ENCODE peak calls at places on chromosome 17, in ten cellular contexts. One of them, this sample, is unnamed.

GRCh38 chr17:57243171-57243622 is 13.1 kb upstream of the MSI2 start:
- DNase-seq in B cell: peak
- DNase-seq in stimulated activated CD8-positive, alpha-beta memory T cell treated with anti-CD3 and anti-CD28 coated beads, Interleukin-4, amount 100 ng/mL, for 4 hours: peak
- DNase-seq in A549: peak
- DNase-seq in stimulated activated CD4-positive, alpha-beta T cell treated with anti-CD3 and anti-CD28 coated beads, Interleukin-1b, Interleukin-23, amount 100 ng/mL, for 48 hours: peak
- DNase-seq in fibroblast of lung: peak
- DNase-seq in NCI-H345: peak
- DNase-seq in NCI-H510A treated with DMSO at 0.1 percent for 48 hours: peak
- DNase-seq in adipocyte: peak
- DNase-seq in WERI-Rb-1: peak
- DNase-seq in this sample: peak

GRCh38 chr17:18182190-18182977 is 1.2 kb upstream of the ALKBH5 start:
- DNase-seq in B cell: no peak
- DNase-seq in stimulated activated CD8-positive, alpha-beta memory T cell treated with anti-CD3 and anti-CD28 coated beads, Interleukin-4, amount 100 ng/mL, for 4 hours: no peak
- DNase-seq in A549: no peak
- DNase-seq in stimulated activated CD4-positive, alpha-beta T cell treated with anti-CD3 and anti-CD28 coated beads, Interleukin-1b, Interleukin-23, amount 100 ng/mL, for 48 hours: no peak
- DNase-seq in fibroblast of lung: no peak
- DNase-seq in NCI-H345: no peak
- DNase-seq in NCI-H510A treated with DMSO at 0.1 percent for 48 hours: no peak
- DNase-seq in adipocyte: peak
- DNase-seq in WERI-Rb-1: no peak
- DNase-seq in this sample: no peak

GRCh38 chr17:13415877-13416416 is 185.8 kb downstream of the HS3ST3A1 start:
- DNase-seq in B cell: no peak
- DNase-seq in stimulated activated CD8-positive, alpha-beta memory T cell treated with anti-CD3 and anti-CD28 coated beads, Interleukin-4, amount 100 ng/mL, for 4 hours: no peak
- DNase-seq in A549: no peak
- DNase-seq in stimulated activated CD4-positive, alpha-beta T cell treated with anti-CD3 and anti-CD28 coated beads, Interleukin-1b, Interleukin-23, amount 100 ng/mL, for 48 hours: no peak
- DNase-seq in fibroblast of lung: peak
- DNase-seq in NCI-H345: no peak
- DNase-seq in NCI-H510A treated with DMSO at 0.1 percent for 48 hours: no peak
- DNase-seq in adipocyte: peak
- DNase-seq in WERI-Rb-1: no peak
- DNase-seq in this sample: peak

GRCh38 chr17:2047590-2047989 is 5.8 kb downstream of the OVCA2 start:
- DNase-seq in B cell: no peak
- DNase-seq in stimulated activated CD8-positive, alpha-beta memory T cell treated with anti-CD3 and anti-CD28 coated beads, Interleukin-4, amount 100 ng/mL, for 4 hours: no peak
- DNase-seq in A549: no peak
- DNase-seq in stimulated activated CD4-positive, alpha-beta T cell treated with anti-CD3 and anti-CD28 coated beads, Interleukin-1b, Interleukin-23, amount 100 ng/mL, for 48 hours: no peak
- DNase-seq in fibroblast of lung: no peak
- DNase-seq in NCI-H345: no peak
- DNase-seq in NCI-H510A treated with DMSO at 0.1 percent for 48 hours: no peak
- DNase-seq in adipocyte: no peak
- DNase-seq in WERI-Rb-1: no peak
- DNase-seq in this sample: no peak

GRCh38 chr17:61410555-61411089 is 11.0 kb downstream of the TBX2 start:
- DNase-seq in B cell: peak
- DNase-seq in stimulated activated CD8-positive, alpha-beta memory T cell treated with anti-CD3 and anti-CD28 coated beads, Interleukin-4, amount 100 ng/mL, for 4 hours: peak
- DNase-seq in A549: no peak
- DNase-seq in stimulated activated CD4-positive, alpha-beta T cell treated with anti-CD3 and anti-CD28 coated beads, Interleukin-1b, Interleukin-23, amount 100 ng/mL, for 48 hours: peak
- DNase-seq in fibroblast of lung: peak
- DNase-seq in NCI-H345: no peak
- DNase-seq in NCI-H510A treated with DMSO at 0.1 percent for 48 hours: peak
- DNase-seq in adipocyte: peak
- DNase-seq in WERI-Rb-1: peak
- DNase-seq in this sample: no peak

GRCh38 chr17:35627417-35627816 is 40.3 kb downstream of the AP2B1 start:
- DNase-seq in B cell: no peak
- DNase-seq in stimulated activated CD8-positive, alpha-beta memory T cell treated with anti-CD3 and anti-CD28 coated beads, Interleukin-4, amount 100 ng/mL, for 4 hours: no peak
- DNase-seq in A549: no peak
- DNase-seq in stimulated activated CD4-positive, alpha-beta T cell treated with anti-CD3 and anti-CD28 coated beads, Interleukin-1b, Interleukin-23, amount 100 ng/mL, for 48 hours: no peak
- DNase-seq in fibroblast of lung: no peak
- DNase-seq in NCI-H345: no peak
- DNase-seq in NCI-H510A treated with DMSO at 0.1 percent for 48 hours: no peak
- DNase-seq in adipocyte: no peak
- DNase-seq in WERI-Rb-1: no peak
- DNase-seq in this sample: no peak

GRCh38 chr17:46121165-46121764 is 72.0 kb downstream of the KANSL1 start:
- DNase-seq in B cell: peak
- DNase-seq in stimulated activated CD8-positive, alpha-beta memory T cell treated with anti-CD3 and anti-CD28 coated beads, Interleukin-4, amount 100 ng/mL, for 4 hours: no peak
- DNase-seq in A549: no peak
- DNase-seq in stimulated activated CD4-positive, alpha-beta T cell treated with anti-CD3 and anti-CD28 coated beads, Interleukin-1b, Interleukin-23, amount 100 ng/mL, for 48 hours: no peak
- DNase-seq in fibroblast of lung: no peak
- DNase-seq in NCI-H345: no peak
- DNase-seq in NCI-H510A treated with DMSO at 0.1 percent for 48 hours: no peak
- DNase-seq in adipocyte: no peak
- DNase-seq in WERI-Rb-1: no peak
- DNase-seq in this sample: no peak

GRCh38 chr17:7988750-7989178 is 13.7 kb upstream of the GUCY2D start:
- DNase-seq in B cell: no peak
- DNase-seq in stimulated activated CD8-positive, alpha-beta memory T cell treated with anti-CD3 and anti-CD28 coated beads, Interleukin-4, amount 100 ng/mL, for 4 hours: no peak
- DNase-seq in A549: peak
- DNase-seq in stimulated activated CD4-positive, alpha-beta T cell treated with anti-CD3 and anti-CD28 coated beads, Interleukin-1b, Interleukin-23, amount 100 ng/mL, for 48 hours: peak
- DNase-seq in fibroblast of lung: peak
- DNase-seq in NCI-H345: peak
- DNase-seq in NCI-H510A treated with DMSO at 0.1 percent for 48 hours: peak
- DNase-seq in adipocyte: peak
- DNase-seq in WERI-Rb-1: peak
- DNase-seq in this sample: peak

GRCh38 chr17:45752246-45752645 is 31.9 kb upstream of the CRHR1 start:
- DNase-seq in B cell: no peak
- DNase-seq in stimulated activated CD8-positive, alpha-beta memory T cell treated with anti-CD3 and anti-CD28 coated beads, Interleukin-4, amount 100 ng/mL, for 4 hours: no peak
- DNase-seq in A549: no peak
- DNase-seq in stimulated activated CD4-positive, alpha-beta T cell treated with anti-CD3 and anti-CD28 coated beads, Interleukin-1b, Interleukin-23, amount 100 ng/mL, for 48 hours: no peak
- DNase-seq in fibroblast of lung: no peak
- DNase-seq in NCI-H345: no peak
- DNase-seq in NCI-H510A treated with DMSO at 0.1 percent for 48 hours: no peak
- DNase-seq in adipocyte: no peak
- DNase-seq in WERI-Rb-1: no peak
- DNase-seq in this sample: no peak

GRCh38 chr17:158379-158778 is 21.0 kb downstream of the SCGB1C2 start:
- DNase-seq in B cell: no peak
- DNase-seq in stimulated activated CD8-positive, alpha-beta memory T cell treated with anti-CD3 and anti-CD28 coated beads, Interleukin-4, amount 100 ng/mL, for 4 hours: no peak
- DNase-seq in A549: no peak
- DNase-seq in stimulated activated CD4-positive, alpha-beta T cell treated with anti-CD3 and anti-CD28 coated beads, Interleukin-1b, Interleukin-23, amount 100 ng/mL, for 48 hours: no peak
- DNase-seq in fibroblast of lung: no peak
- DNase-seq in NCI-H345: no peak
- DNase-seq in NCI-H510A treated with DMSO at 0.1 percent for 48 hours: no peak
- DNase-seq in adipocyte: no peak
- DNase-seq in WERI-Rb-1: no peak
- DNase-seq in this sample: no peak

GRCh38 chr17:83079766-83080616 is 582 bp downstream of the METRNL start:
- DNase-seq in B cell: peak
- DNase-seq in stimulated activated CD8-positive, alpha-beta memory T cell treated with anti-CD3 and anti-CD28 coated beads, Interleukin-4, amount 100 ng/mL, for 4 hours: no peak
- DNase-seq in A549: peak
- DNase-seq in stimulated activated CD4-positive, alpha-beta T cell treated with anti-CD3 and anti-CD28 coated beads, Interleukin-1b, Interleukin-23, amount 100 ng/mL, for 48 hours: no peak
- DNase-seq in fibroblast of lung: no peak
- DNase-seq in NCI-H345: peak
- DNase-seq in NCI-H510A treated with DMSO at 0.1 percent for 48 hours: no peak
- DNase-seq in adipocyte: peak
- DNase-seq in WERI-Rb-1: no peak
- DNase-seq in this sample: no peak

GRCh38 chr17:27296427-27296979 is 2.6 kb downstream of the WSB1 start:
- DNase-seq in B cell: no peak
- DNase-seq in stimulated activated CD8-positive, alpha-beta memory T cell treated with anti-CD3 and anti-CD28 coated beads, Interleukin-4, amount 100 ng/mL, for 4 hours: no peak
- DNase-seq in A549: peak
- DNase-seq in stimulated activated CD4-positive, alpha-beta T cell treated with anti-CD3 and anti-CD28 coated beads, Interleukin-1b, Interleukin-23, amount 100 ng/mL, for 48 hours: no peak
- DNase-seq in fibroblast of lung: peak
- DNase-seq in NCI-H345: no peak
- DNase-seq in NCI-H510A treated with DMSO at 0.1 percent for 48 hours: no peak
- DNase-seq in adipocyte: peak
- DNase-seq in WERI-Rb-1: no peak
- DNase-seq in this sample: no peak